ENCODE peak calls at places on chromosomes 1 and 21, in nine cellular contexts. Q is testis, V is uterus, L is Peyer's patch, C is A549, W is transverse colon, K is ovary, Y is spleen, Z is heart left ventricle. U is an unnamed sample. For H3K4me1, the result is how much of the 10 kb centered on the place peaks cover.

GRCh38 chr1:165637427-165637826 is 6.4 kb downstream of the MGST3 start:
- DNase-seq in Y (no peak), K (peak), V (no peak), C (no peak), W (peak), Z (no peak), L (no peak), Q (no peak), U (no peak)

GRCh38 chr1:183699643-183700160 is 46.6 kb upstream of the APOBEC4 start:
- DNase-seq in Y (no peak), K (no peak), W (no peak), V (no peak), L (no peak), Q (no peak), C (peak), Z (no peak), U (no peak)

GRCh38 chr1:187933562-187934419 is 1105.0 kb downstream of the PLA2G4A start:
- DNase-seq in C (no peak), V (no peak), Y (no peak), Z (no peak), K (no peak), L (no peak), Q (no peak), W (no peak), U (no peak)

GRCh38 chr1:162755306-162755705 is 35.2 kb upstream of the HSD17B7 start:
- DNase-seq in K (no peak), L (no peak), V (no peak), Q (no peak), C (no peak), W (no peak), Y (no peak), Z (no peak), U (no peak)

GRCh38 chr1:229572286-229572685 is 13.8 kb upstream of the ABCB10 start:
- DNase-seq in C (no peak), Z (no peak), Y (no peak), W (no peak), L (no peak), Q (no peak), V (no peak), K (no peak), U (no peak)

GRCh38 chr21:34544032-34544496 is 32.1 kb upstream of the KCNE1 start:
- DNase-seq in Z (no peak), Q (peak), C (peak), W (peak), K (peak), V (peak), Y (no peak), L (peak), U (peak)

GRCh38 chr1:207459008-207459407 is 4.9 kb downstream of the CR2 start:
- DNase-seq in K (no peak), Y (no peak), Q (no peak), Z (no peak), L (no peak), V (no peak), W (no peak), C (no peak), U (no peak)

GRCh38 chr1:161085165-161085564 is 4.2 kb downstream of the NECTIN4 start:
- DNase-seq in V (no peak), C (no peak), Y (no peak), K (no peak), Q (no peak), Z (no peak), W (no peak), L (no peak), U (no peak)

GRCh38 chr1:48916121-48917069 is 139.7 kb upstream of the BEND5 start:
- DNase-seq in Q (peak), Z (no peak), L (no peak), C (peak), V (no peak), K (no peak), Y (no peak), W (no peak), U (no peak)

GRCh38 chr1:84619383-84620093 is 45.3 kb upstream of the CTBS start:
- DNase-seq in C (peak), Z (no peak), V (no peak), Q (no peak), L (no peak), Y (no peak), K (no peak), W (no peak), U (no peak)

GRCh38 chr1:62884156-62884740 is 100.3 kb downstream of the ATG4C start:
- DNase-seq in Y (no peak), Z (no peak), Q (no peak), W (no peak), K (no peak), C (no peak), L (no peak), V (no peak), U (no peak)

GRCh38 chr1:155064109-155064812 is 721 bp downstream of the EFNA4 start:
- DNase-seq in L (no peak), W (peak), C (no peak), V (no peak), K (peak), Y (no peak), Q (peak), Z (no peak), U (no peak)

GRCh38 chr1:112673589-112674439 is 645 bp upstream of the MOV10 start:
- DNase-seq in V (no peak), K (peak), L (no peak), C (peak), Z (no peak), Q (peak), W (no peak), Y (no peak), U (peak)

GRCh38 chr1:161180643-161181042 is 3.3 kb upstream of the B4GALT3 start:
- DNase-seq in Z (no peak), W (no peak), C (no peak), K (no peak), V (no peak), Q (no peak), L (no peak), Y (no peak), U (no peak)

GRCh38 chr1:2513939-2514650 is 12.3 kb downstream of the PANK4 start:
- DNase-seq in W (no peak), Y (no peak), V (no peak), K (no peak), Q (no peak), C (no peak), Z (no peak), L (no peak), U (no peak)

GRCh38 chr1:2515763-2516080 is 10.7 kb downstream of the PANK4 start:
- DNase-seq in V (no peak), C (no peak), W (no peak), L (no peak), Q (no peak), Z (no peak), Y (no peak), K (no peak), U (no peak)

GRCh38 chr1:2514863-2515762 is 11.3 kb downstream of the PANK4 start:
- DNase-seq in W (no peak), Q (no peak), C (no peak), Z (no peak), Y (no peak), L (no peak), K (no peak), V (no peak), U (no peak)

GRCh38 chr1:2510366-2511155 is 15.8 kb downstream of the PANK4 start:
- DNase-seq in K (no peak), W (no peak), Z (no peak), Q (no peak), C (no peak), V (no peak), L (no peak), Y (no peak), U (no peak)

DNA sequence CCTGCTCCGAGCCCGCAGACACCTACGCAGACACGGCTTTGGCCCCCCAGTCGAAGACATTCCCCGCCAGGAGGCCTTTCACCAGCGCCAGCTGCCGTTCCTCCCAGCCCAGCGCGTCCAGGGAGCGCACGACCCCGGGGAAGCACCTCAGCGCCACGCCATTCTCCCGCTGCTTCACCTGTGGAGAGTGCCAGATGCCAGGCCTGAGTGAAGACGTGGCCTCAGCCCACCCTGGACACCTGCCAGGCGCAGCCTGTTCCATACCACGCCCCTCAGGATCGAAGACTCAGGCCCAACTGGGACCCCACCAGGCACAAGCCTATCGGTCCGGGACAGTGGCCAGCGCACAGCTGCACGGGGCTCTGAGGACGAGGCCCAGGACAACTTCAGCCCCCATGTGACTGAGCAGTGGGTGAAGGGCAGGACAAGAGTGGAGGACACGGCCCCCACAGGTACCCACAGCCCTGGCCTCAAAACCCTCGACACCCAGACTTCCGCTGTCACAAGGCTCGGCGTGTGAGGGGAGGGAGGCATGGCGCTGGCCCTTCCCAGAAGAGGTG is 13.5 kb downstream of the PANK4 start:
- DNase-seq in V (no peak), C (no peak), Q (no peak), Z (no peak), K (no peak), Y (no peak), W (no peak), L (no peak), U (no peak)
- TF ChIP-seq POLR2A in V (no peak), C (no peak), Q (no peak), Z (no peak), K (no peak), Y (no peak), W (no peak), L (no peak), U (no peak)

GRCh38 chr1:93611656-93612055 is 70.0 kb downstream of the BCAR3 start:
- DNase-seq in W (no peak), Y (no peak), Q (no peak), V (no peak), K (no peak), L (no peak), Z (no peak), C (no peak), U (no peak)
- H3K4me1 ChIP-seq in W (under half), Y (under half), Q (under half), V (under half), K (under half), L (under half), Z (half or more), C (half or more), U (under half)

GRCh38 chr1:147479864-147480564 is 61.3 kb upstream of the BCL9 start:
- DNase-seq in Z (no peak), Q (no peak), L (no peak), V (no peak), K (no peak), Y (no peak), C (no peak), W (no peak), U (no peak)
- TF ChIP-seq POLR2A in Z (no peak), Q (no peak), L (no peak), V (no peak), K (no peak), Y (no peak), C (no peak), W (no peak), U (no peak)

GRCh38 chr1:231420959-231421615 is 1.0 kb downstream of the EGLN1 start:
- DNase-seq in Y (peak), W (peak), C (no peak), L (peak), K (peak), Z (peak), Q (peak), V (peak), U (peak)

GRCh38 chr1:231422798-231423309 is 767 bp upstream of the EGLN1 start:
- DNase-seq in Q (no peak), V (no peak), Y (no peak), W (no peak), K (no peak), Z (no peak), C (no peak), L (no peak), U (no peak)

GRCh38 chr1:231421616-231421970 is 494 bp downstream of the EGLN1 start:
- DNase-seq in L (peak), W (peak), Y (no peak), V (peak), Q (peak), K (peak), C (no peak), Z (peak), U (peak)

GRCh38 chr1:231423648-231424047 is 1.6 kb upstream of the EGLN1 start:
- DNase-seq in Z (no peak), V (no peak), C (no peak), K (no peak), W (no peak), Q (no peak), L (no peak), Y (no peak), U (no peak)

GRCh38 chr1:231421971-231422797 is at the start of gene EGLN1:
- DNase-seq in Y (peak), W (peak), V (peak), L (peak), Q (peak), Z (peak), C (peak), K (peak), U (peak)
- H3K4me1 ChIP-seq in Y (under half), W (under half), V (under half), L (under half), Q (under half), Z (under half), C (under half), K (under half), U (under half)

GRCh38 chr1:181483084-181483559 is at the start of gene CACNA1E:
- DNase-seq in W (no peak), C (no peak), Q (no peak), L (no peak), V (no peak), K (no peak), Z (no peak), Y (no peak), U (no peak)

GRCh38 chr1:181482521-181483083 is 715 bp upstream of the CACNA1E start:
- DNase-seq in W (peak), Q (peak), L (no peak), Z (peak), K (no peak), C (no peak), V (no peak), Y (peak), U (peak)

GRCh38 chr1:181483561-181484291 is 409 bp downstream of the CACNA1E start:
- DNase-seq in L (no peak), Y (peak), Q (no peak), K (no peak), W (no peak), Z (no peak), V (no peak), C (no peak), U (no peak)

GRCh38 chr1:181486098-181486420 is 2.7 kb downstream of the CACNA1E start:
- DNase-seq in Y (no peak), C (no peak), V (no peak), K (no peak), Z (no peak), L (no peak), Q (no peak), W (no peak), U (no peak)

GRCh38 chr1:181485276-181486097 is 2.2 kb downstream of the CACNA1E start:
- DNase-seq in C (no peak), Q (peak), L (no peak), W (no peak), V (no peak), K (no peak), Y (peak), Z (no peak), U (no peak)
- TF ChIP-seq POLR2A in C (no peak), Q (no peak), L (no peak), W (no peak), V (no peak), K (no peak), Y (no peak), Z (no peak), U (no peak)